ENCODE peak calls at places on chromosomes 3 and 15, in seven cellular contexts. J is AG10803, Q is breast epithelium, L is AG04450, S is left ventricle myocardium inferior, U is astrocyte, D is PC-3. E is an unnamed sample.

GRCh38 chr15:70292511-70292760 is 194.7 kb upstream of the TLE3 start:
- DNase-seq in J (no peak), Q (no peak), L (no peak), S (no peak), U (no peak), D (no peak), E (no peak)

GRCh38 chr3:172317984-172318383 is 130.3 kb downstream of the GHSR start:
- DNase-seq in J (peak), Q (no peak), L (peak), S (peak), U (peak), D (peak), E (no peak)

GRCh38 chr15:68414591-68414990 is 17.4 kb downstream of the ITGA11 start:
- DNase-seq in J (no peak), Q (no peak), L (no peak), S (no peak), U (no peak), D (no peak), E (no peak)

GRCh38 chr3:129502641-129503386 is 25.6 kb upstream of the RHO start:
- DNase-seq in J (no peak), Q (no peak), L (no peak), S (peak), U (no peak), D (no peak), E (no peak)

GRCh38 chr15:90845201-90845949 is 23.0 kb upstream of the FURIN start:
- DNase-seq in J (peak), Q (no peak), L (peak), S (no peak), U (peak), D (peak), E (no peak)

GRCh38 chr3:102112706-102113230 is 263.5 kb downstream of the NFKBIZ start:
- DNase-seq in J (no peak), Q (no peak), L (no peak), S (no peak), U (no peak), D (peak), E (no peak)

GRCh38 chr15:66833803-66834202 is 131.8 kb downstream of the SMAD6 start:
- DNase-seq in J (no peak), Q (no peak), L (no peak), S (no peak), U (no peak), D (no peak), E (no peak)

GRCh38 chr15:101121511-101122090 is 130.2 kb downstream of the CHSY1 start:
- DNase-seq in J (peak), Q (peak), L (no peak), S (peak), U (peak), D (peak), E (peak)

GRCh38 chr3:10192953-10193691 is 28.4 kb downstream of the IRAK2 start:
- DNase-seq in J (peak), Q (no peak), L (peak), S (no peak), U (peak), D (peak), E (no peak)

GRCh38 chr3:134941820-134942219 is 146.8 kb downstream of the EPHB1 start:
- DNase-seq in J (no peak), Q (no peak), L (no peak), S (no peak), U (no peak), D (no peak), E (no peak)

GRCh38 chr3:63937661-63938651 is 25.8 kb upstream of the SCAANT1 start:
- DNase-seq in J (no peak), Q (no peak), L (no peak), S (no peak), U (no peak), D (peak), E (no peak)
- TF ChIP-seq CTCF in J (no peak), Q (no peak), L (no peak), S (no peak), U (no peak), D (no peak), E (no peak)

DNA sequence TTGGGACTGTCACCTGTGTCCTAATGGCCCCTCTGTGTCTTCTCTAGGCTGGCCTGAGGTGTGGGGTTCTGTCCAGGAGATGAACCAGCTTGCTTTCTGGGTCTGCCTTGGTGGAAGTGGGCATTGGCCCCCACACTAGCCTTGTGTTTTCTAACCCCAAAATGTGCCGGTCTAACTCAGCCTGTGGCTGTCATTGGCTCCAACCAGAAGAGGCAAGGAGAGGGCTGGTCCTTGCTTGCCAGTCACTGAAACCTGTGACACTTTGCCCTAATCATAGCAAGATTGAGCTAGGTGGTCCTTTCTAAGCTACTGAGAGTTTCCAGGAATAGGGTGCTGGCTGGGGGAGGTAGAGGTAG is 2.2 kb downstream of the C15orf39 start:
- DNase-seq in J (no peak), Q (no peak), L (no peak), S (no peak), U (no peak), D (no peak), E (no peak)
- H3K4me3 ChIP-seq in J (peak), Q (peak), L (peak), S (peak), U (no peak), D (peak), E (peak)

GRCh38 chr3:50568947-50569749 is at the start of gene HEMK1:
- DNase-seq in J (peak), Q (peak), L (peak), S (peak), U (peak), D (peak), E (peak)
- TF ChIP-seq CTCF in J (no peak), Q (peak), L (no peak), S (no peak), U (no peak), D (no peak), E (no peak)

GRCh38 chr3:33579843-33580242 is 138.2 kb downstream of the CLASP2 start:
- DNase-seq in J (no peak), Q (no peak), L (no peak), S (no peak), U (no peak), D (peak), E (no peak)
- H3K4me3 ChIP-seq in J (no peak), Q (no peak), L (no peak), S (no peak), U (no peak), D (peak), E (no peak)

DNA sequence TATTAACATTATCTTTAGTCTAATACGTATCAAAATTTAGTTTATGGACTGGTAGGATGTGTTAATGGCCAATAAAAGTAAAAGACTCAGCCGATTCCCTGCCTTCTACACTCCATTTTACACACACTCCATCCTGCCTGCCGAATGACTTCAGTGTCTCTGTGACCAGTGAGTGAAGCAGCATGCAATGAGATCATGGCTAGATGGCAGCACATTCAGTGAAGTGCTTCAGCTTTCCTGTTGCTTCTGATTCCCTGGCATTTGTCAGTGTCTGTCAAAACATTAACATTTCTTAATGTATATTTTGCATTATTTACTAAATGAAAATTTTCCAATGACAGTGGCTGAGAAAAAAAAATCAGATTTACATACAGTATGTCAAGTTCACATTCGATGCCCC is 412.0 kb downstream of the FHIT start:
- DNase-seq in J (no peak), Q (no peak), L (no peak), S (no peak), U (no peak), D (peak), E (no peak)
- TF ChIP-seq CTCF in J (no peak), Q (no peak), L (no peak), S (peak), U (no peak), D (peak), E (no peak)

GRCh38 chr3:64188810-64189560 is 36.3 kb downstream of the PRICKLE2 start:
- DNase-seq in J (peak), Q (no peak), L (peak), S (no peak), U (peak), D (peak), E (peak)

GRCh38 chr3:64187065-64187959 is 38.0 kb downstream of the PRICKLE2 start:
- DNase-seq in J (peak), Q (no peak), L (peak), S (peak), U (peak), D (peak), E (no peak)

GRCh38 chr3:64185436-64185835 is 39.8 kb downstream of the PRICKLE2 start:
- DNase-seq in J (peak), Q (no peak), L (no peak), S (no peak), U (no peak), D (peak), E (no peak)

GRCh38 chr3:64184621-64185020 is 40.6 kb downstream of the PRICKLE2 start:
- DNase-seq in J (peak), Q (no peak), L (no peak), S (no peak), U (peak), D (no peak), E (no peak)

GRCh38 chr3:64186667-64187064 is 38.6 kb downstream of the PRICKLE2 start:
- DNase-seq in J (no peak), Q (no peak), L (no peak), S (no peak), U (no peak), D (no peak), E (no peak)
- H3K4me3 ChIP-seq in J (no peak), Q (no peak), L (no peak), S (no peak), U (no peak), D (no peak), E (no peak)

DNA sequence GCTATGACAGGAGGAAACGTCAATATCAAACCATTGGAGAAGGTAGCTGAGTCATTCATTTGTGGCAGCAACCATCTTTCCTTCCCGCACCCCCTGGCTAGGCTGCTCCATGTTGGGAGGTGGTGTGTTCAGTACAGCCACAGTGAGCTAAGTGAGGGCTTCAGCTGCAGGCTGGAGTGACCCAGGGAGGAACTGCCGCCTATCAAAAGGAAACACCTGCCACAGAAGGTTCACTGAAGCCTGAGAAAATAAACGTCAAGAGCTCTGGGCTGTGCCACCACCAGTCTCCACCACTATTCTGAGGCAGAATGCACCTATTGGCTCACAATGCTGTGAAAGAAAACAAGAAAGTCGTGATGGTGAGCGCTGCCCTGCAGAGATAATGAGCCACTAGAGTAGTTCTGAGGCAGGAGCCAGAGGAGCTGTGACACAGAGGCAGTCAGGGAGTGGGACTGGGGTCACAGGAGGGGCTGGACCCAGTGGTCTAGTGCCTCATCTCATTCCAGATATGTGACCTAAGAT is 34.8 kb upstream of the CD47 start:
- DNase-seq in J (no peak), Q (no peak), L (no peak), S (no peak), U (no peak), D (no peak), E (no peak)
- TF ChIP-seq CTCF in J (no peak), Q (no peak), L (no peak), S (no peak), U (no peak), D (no peak), E (no peak)

E was measured in thoracic aorta.